ENCODE peak calls at places on chromosomes 16 and 17, in four cellular contexts. D is type B pancreatic cell, M is cardiac muscle cell, V is ovary. W is an unnamed sample.

GRCh38 chr17:42251115-42251514 is 25.1 kb downstream of the STAT5B start:
- DNase-seq in D (no peak), V (no peak), M (peak; percentile 70), W (no peak)

GRCh38 chr16:17076121-17076757 is 394.5 kb downstream of the XYLT1 start:
- DNase-seq in V (no peak), M (no peak), D (no peak), W (no peak)

GRCh38 chr17:14784997-14785696 is 480.0 kb downstream of the PMP22 start:
- DNase-seq in D (no peak), M (no peak), V (no peak), W (no peak)

GRCh38 chr17:28599311-28600184 is 723 bp upstream of the SPAG5 start:
- DNase-seq in D (no peak), V (peak; percentile 72), M (peak; percentile 84), W (no peak)

GRCh38 chr17:2962236-2962635 is 101.2 kb downstream of the OR1D5 start:
- DNase-seq in V (no peak), M (no peak), D (no peak), W (no peak)

GRCh38 chr16:70691223-70692129 is 5.6 kb upstream of the MTSS2 start:
- DNase-seq in V (peak; percentile 73), D (no peak), M (peak; percentile 96), W (peak; percentile 51)

GRCh38 chr17:3641717-3642486 is 5.3 kb downstream of the CTNS start:
- DNase-seq in M (peak; percentile 57), D (no peak), V (no peak), W (no peak)

GRCh38 chr16:10048850-10049249 is 133.4 kb downstream of the GRIN2A start:
- DNase-seq in D (no peak), V (no peak), M (no peak), W (no peak)

GRCh38 chr17:9538626-9539025 is 37.0 kb downstream of the STX8 start:
- DNase-seq in D (no peak), V (no peak), M (no peak), W (no peak)

GRCh38 chr16:24152826-24153225 is 103.3 kb upstream of the CACNG3 start:
- DNase-seq in M (no peak), D (no peak), V (no peak), W (no peak)

GRCh38 chr17:62162898-62163297 is 97.8 kb upstream of the MED13 start:
- DNase-seq in D (no peak), V (no peak), M (no peak), W (no peak)

GRCh38 chr17:37781451-37781850 is 36.6 kb upstream of the HNF1B start:
- DNase-seq in V (no peak), D (no peak), M (no peak), W (no peak)

GRCh38 chr17:7704601-7705268 is at the start of gene EFNB3:
- DNase-seq in D (no peak), M (peak; percentile 66), V (peak; percentile 57), W (no peak)

GRCh38 chr17:77808663-77809425 is 149.7 kb upstream of the TNRC6C start:
- DNase-seq in M (no peak), V (no peak), D (no peak), W (no peak)

GRCh38 chr17:75152971-75153853 is 1.1 kb downstream of the JPT1 start:
- DNase-seq in D (no peak), M (peak; percentile 24), V (peak; percentile 24), W (peak; percentile 22)

GRCh38 chr17:63173903-63174302 is 207.9 kb downstream of the TANC2 start:
- DNase-seq in V (no peak), D (no peak), M (no peak), W (no peak)

GRCh38 chr16:74563828-74564263 is 43.1 kb downstream of the GLG1 start:
- DNase-seq in D (no peak), V (no peak), M (peak; percentile 50), W (no peak)

GRCh38 chr16:152141-153128 is at the start of gene HBZ:
- DNase-seq in M (no peak), D (no peak), V (no peak), W (no peak)

GRCh38 chr17:32626371-32626770 is 139.6 kb downstream of the CDK5R1 start:
- DNase-seq in D (no peak), V (no peak), M (no peak), W (no peak)

GRCh38 chr16:9545500-9546437 is 454.3 kb downstream of the HAPSTR1 start:
- DNase-seq in D (no peak), M (no peak), V (no peak), W (no peak)

GRCh38 chr16:3362931-3363330 is 7.2 kb downstream of the OR2C1 start:
- DNase-seq in D (no peak), M (no peak), V (no peak), W (no peak)

GRCh38 chr16:3364774-3365427 is 9.2 kb downstream of the OR2C1 start:
- DNase-seq in D (no peak), M (peak; percentile 97), V (peak; percentile 90), W (no peak)

GRCh38 chr16:3369073-3369472 is 13.4 kb downstream of the OR2C1 start:
- DNase-seq in V (no peak), M (no peak), D (no peak), W (no peak)

GRCh38 chr16:3358884-3359283 is 3.2 kb downstream of the OR2C1 start:
- DNase-seq in M (no peak), V (no peak), D (no peak), W (no peak)

DNA sequence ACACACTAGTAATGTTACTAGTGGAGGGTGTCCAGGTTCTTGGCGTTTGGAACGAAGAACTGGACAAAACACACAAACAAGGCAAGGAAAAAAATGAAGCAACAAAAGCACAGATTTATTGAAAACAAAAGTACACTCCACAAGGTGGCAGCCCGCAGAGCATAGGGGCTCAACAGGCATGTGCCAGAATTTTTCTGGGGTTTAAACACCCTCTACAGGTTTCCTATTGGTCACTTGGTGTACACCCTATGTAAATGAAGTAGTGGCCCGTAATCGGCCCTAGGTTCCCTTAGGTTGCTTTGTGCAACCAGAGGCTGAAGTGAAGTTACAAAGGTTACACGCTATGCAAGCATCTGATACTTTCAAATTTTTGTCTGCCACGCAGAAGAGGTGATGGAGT is 8.1 kb downstream of the OR2C1 start:
- DNase-seq in D (no peak), V (no peak), M (no peak), W (no peak)
- TF ChIP-seq CTCF in D (no peak), V (no peak), M (no peak), W (no peak)

GRCh38 chr17:40158438-40158837 is 18.1 kb downstream of the CASC3 start:
- DNase-seq in D (no peak), V (no peak), M (peak; percentile 33), W (no peak)
- TF ChIP-seq CTCF in D (no peak), V (no peak), M (no peak), W (no peak)

DNA sequence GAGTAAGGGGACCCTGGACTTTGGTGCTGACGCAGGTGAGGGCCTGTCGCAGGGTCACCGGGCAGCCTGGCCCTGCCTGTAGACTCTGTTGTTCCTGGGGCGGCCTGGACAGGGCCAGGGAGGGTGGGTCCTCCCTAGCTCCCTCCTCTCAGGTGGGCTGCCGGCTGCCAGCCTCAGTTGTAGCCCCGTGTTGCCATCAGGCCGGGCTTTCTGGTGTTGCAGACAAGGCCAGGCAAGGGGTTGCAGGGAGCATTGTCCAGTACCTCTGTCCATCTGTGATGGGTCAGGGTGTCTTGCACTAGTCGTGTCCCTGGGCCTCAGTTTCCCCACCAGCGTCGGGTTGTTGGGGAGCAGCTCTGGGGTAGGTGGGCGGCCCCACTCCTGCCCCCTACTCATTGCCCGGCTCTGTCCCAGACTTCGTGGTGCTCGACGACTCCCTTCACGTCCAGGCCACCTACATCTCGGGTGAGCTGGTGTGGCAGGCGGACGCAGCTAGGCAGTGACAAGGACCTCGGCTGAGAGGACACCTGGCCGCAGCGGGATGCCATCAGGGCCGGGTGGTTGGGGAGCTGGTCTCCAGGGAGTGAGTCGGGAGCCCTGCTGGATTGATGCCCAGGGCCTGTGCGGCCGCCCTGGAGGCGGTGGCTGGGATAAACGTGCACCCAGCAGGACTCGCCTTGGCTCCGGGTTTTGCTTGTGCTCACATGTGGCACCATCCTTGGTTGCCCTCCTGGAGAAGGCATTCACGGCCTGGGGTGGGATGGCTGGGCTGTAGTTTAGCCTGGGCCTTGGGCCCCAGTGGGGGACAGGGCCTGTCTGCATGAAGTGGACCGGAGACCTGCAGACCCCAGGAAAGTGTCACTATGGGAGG is 1.9 kb downstream of the CEMP1 start:
- DNase-seq in V (peak; percentile 44), D (peak; percentile 71), M (no peak), W (no peak)
- TF ChIP-seq CTCF in V (no peak), D (peak; percentile 24), M (no peak), W (peak; percentile 19)

GRCh38 chr16:19696312-19696711 is 21.7 kb downstream of the KNOP1 start:
- DNase-seq in V (peak; percentile 77), D (no peak), M (peak; percentile 91), W (no peak)
- TF ChIP-seq CTCF in V (no peak), D (no peak), M (no peak), W (no peak)

DNA sequence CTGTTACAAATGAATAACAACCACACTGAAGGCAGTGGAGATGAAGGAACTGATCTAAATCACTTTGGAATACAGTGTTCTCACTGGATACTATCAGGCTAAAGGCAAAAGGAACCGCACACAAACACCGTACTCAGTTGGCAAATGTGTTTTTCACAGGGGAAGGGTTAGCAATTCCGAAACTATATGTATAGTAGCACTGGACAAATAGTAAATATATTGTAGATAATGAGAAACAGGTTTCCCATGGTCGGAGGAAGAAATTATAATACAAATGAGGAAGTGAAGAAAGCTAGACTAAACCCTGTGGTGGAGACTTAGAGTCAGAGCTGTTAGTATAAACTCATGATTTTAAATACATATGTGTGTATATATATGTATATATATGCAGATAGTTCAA is 414.1 kb upstream of the SALL1 start:
- DNase-seq in D (no peak), M (no peak), V (no peak), W (no peak)
- TF ChIP-seq CTCF in D (no peak), M (no peak), V (no peak), W (no peak)